ENCODE peak calls at places on chromosomes 3 and 15, in ten cellular contexts. H, E, G, K, C, N, A, O, P and Z are unnamed samples.

GRCh38 chr3:126659915-126660886 is 5.3 kb upstream of the TXNRD3 start:
- DNase-seq in E (no peak), A (no peak), P (no peak), O (peak), N (no peak), G (no peak), C (peak), K (no peak), H (no peak), Z (no peak)

GRCh38 chr15:94042163-94042954 is 189.0 kb upstream of the MCTP2 start:
- DNase-seq in A (no peak), O (no peak), C (no peak), G (no peak), P (no peak), E (no peak), N (no peak), H (no peak), K (no peak), Z (no peak)

GRCh38 chr3:184003187-184003967 is 14.3 kb downstream of the ABCC5 start:
- DNase-seq in A (no peak), E (no peak), C (no peak), O (no peak), G (peak), K (no peak), N (no peak), P (no peak), H (no peak), Z (no peak)

GRCh38 chr3:27138562-27138961 is 230.6 kb downstream of the NEK10 start:
- DNase-seq in C (no peak), O (no peak), E (no peak), G (peak), H (no peak), K (no peak), N (no peak), P (no peak), A (no peak), Z (no peak)

GRCh38 chr3:45059132-45059531 is 33.0 kb downstream of the CLEC3B start:
- DNase-seq in C (no peak), G (no peak), O (no peak), K (no peak), H (no peak), P (no peak), E (no peak), A (no peak), N (no peak), Z (no peak)

GRCh38 chr15:98745650-98746374 is 97.5 kb downstream of the IGF1R start:
- DNase-seq in P (no peak), H (no peak), O (no peak), C (no peak), G (no peak), N (no peak), K (no peak), A (no peak), E (no peak), Z (no peak)

GRCh38 chr15:60316961-60317360 is 80.8 kb downstream of the ANXA2 start:
- DNase-seq in E (no peak), K (no peak), O (no peak), C (no peak), A (no peak), H (no peak), N (no peak), G (no peak), P (no peak), Z (no peak)

GRCh38 chr3:60325610-60326181 is 925.6 kb downstream of the FHIT start:
- DNase-seq in K (no peak), C (no peak), H (no peak), P (no peak), A (no peak), N (no peak), E (no peak), G (no peak), O (no peak), Z (no peak)

GRCh38 chr3:36643192-36643591 is 121.2 kb downstream of the DCLK3 start:
- DNase-seq in O (no peak), K (no peak), P (no peak), C (no peak), H (no peak), G (no peak), E (no peak), A (no peak), N (no peak), Z (no peak)

GRCh38 chr3:17195856-17196604 is 311.3 kb downstream of the PLCL2 start:
- DNase-seq in P (peak), G (no peak), K (no peak), C (no peak), O (peak), H (no peak), N (no peak), E (no peak), A (no peak), Z (no peak)

GRCh38 chr3:149150436-149150835 is 21.0 kb downstream of the HPS3 start:
- DNase-seq in P (no peak), K (no peak), C (no peak), A (no peak), E (no peak), H (no peak), G (no peak), O (no peak), N (no peak), Z (no peak)

GRCh38 chr3:192947421-192947820 is 29.8 kb upstream of the MB21D2 start:
- DNase-seq in N (no peak), O (no peak), H (no peak), A (no peak), G (no peak), C (no peak), K (no peak), E (no peak), P (no peak), Z (no peak)

GRCh38 chr3:181493423-181493822 is 218.3 kb upstream of the SOX2 start:
- DNase-seq in E (no peak), H (no peak), O (no peak), C (no peak), P (no peak), K (no peak), G (no peak), A (no peak), N (no peak), Z (no peak)

GRCh38 chr3:158495503-158495902 is 75.5 kb upstream of the MLF1 start:
- DNase-seq in K (no peak), G (no peak), E (no peak), C (no peak), A (no peak), P (no peak), N (no peak), O (no peak), H (no peak), Z (no peak)

GRCh38 chr15:68615301-68615700 is 36.5 kb downstream of the CORO2B start:
- DNase-seq in H (no peak), N (no peak), K (no peak), O (no peak), G (no peak), C (no peak), P (no peak), A (no peak), E (no peak), Z (no peak)

GRCh38 chr3:192916455-192917257 is 1.0 kb downstream of the MB21D2 start:
- DNase-seq in K (peak), O (no peak), A (no peak), C (peak), P (no peak), G (no peak), H (no peak), E (peak), N (no peak), Z (peak)

GRCh38 chr3:185852562-185853135 is 27.8 kb upstream of the IGF2BP2 start:
- DNase-seq in K (no peak), N (no peak), H (no peak), P (no peak), O (no peak), E (no peak), G (no peak), A (no peak), C (no peak), Z (no peak)

GRCh38 chr15:72902245-72902928 is 118.8 kb upstream of the ADPGK start:
- DNase-seq in P (no peak), C (no peak), A (no peak), H (no peak), E (no peak), N (no peak), K (no peak), O (no peak), G (no peak), Z (peak)

GRCh38 chr15:100929641-100930042 is 10.5 kb downstream of the LRRK1 start:
- DNase-seq in K (no peak), H (no peak), E (no peak), P (no peak), A (no peak), C (no peak), O (no peak), N (no peak), G (no peak), Z (no peak)

GRCh38 chr15:83092309-83092976 is 15.0 kb upstream of the TM6SF1 start:
- DNase-seq in E (peak), O (no peak), N (no peak), P (no peak), C (no peak), K (no peak), A (no peak), G (no peak), H (no peak), Z (no peak)

GRCh38 chr3:175212896-175213295 is 353.8 kb downstream of the NAALADL2 start:
- DNase-seq in O (no peak), H (no peak), A (no peak), P (no peak), N (no peak), G (peak), E (no peak), C (no peak), K (no peak), Z (no peak)

GRCh38 chr3:137105277-137105977 is 147.6 kb downstream of the IL20RB start:
- DNase-seq in P (peak), A (no peak), E (no peak), G (peak), O (peak), H (no peak), K (no peak), N (no peak), C (peak), Z (peak)

GRCh38 chr3:184379375-184380209 is at the start of gene CHRD:
- DNase-seq in P (no peak), O (no peak), K (no peak), A (no peak), H (no peak), C (no peak), N (no peak), E (no peak), G (no peak), Z (no peak)

GRCh38 chr15:91098451-91098850 is 1.6 kb upstream of the SV2B start:
- DNase-seq in H (no peak), C (no peak), K (no peak), P (no peak), O (no peak), E (no peak), N (no peak), A (no peak), G (no peak), Z (no peak)

GRCh38 chr3:195123196-195123805 is 147.7 kb downstream of the XXYLT1 start:
- DNase-seq in A (no peak), C (peak), E (no peak), K (no peak), P (no peak), N (no peak), G (no peak), H (no peak), O (no peak), Z (no peak)

GRCh38 chr15:62665449-62665848 is 377.1 kb upstream of the TPM1 start:
- DNase-seq in A (no peak), H (no peak), C (no peak), N (no peak), O (no peak), P (no peak), E (no peak), G (no peak), K (no peak), Z (no peak)

GRCh38 chr15:66401130-66402021 is 14.7 kb downstream of the MAP2K1 start:
- DNase-seq in K (peak), H (no peak), E (peak), O (no peak), N (no peak), A (no peak), C (peak), P (no peak), G (no peak), Z (no peak)

GRCh38 chr3:98612587-98612986 is 19.2 kb upstream of the CPOX start:
- DNase-seq in C (peak), N (no peak), O (peak), G (no peak), P (no peak), K (no peak), E (peak), A (no peak), H (no peak), Z (no peak)

GRCh38 chr15:95872366-95872771 is 458.1 kb upstream of the NR2F2 start:
- DNase-seq in P (no peak), H (no peak), N (peak), K (no peak), A (no peak), G (no peak), C (no peak), E (no peak), O (no peak), Z (no peak)

GRCh38 chr3:101635954-101636798 is 40.8 kb downstream of the ZBTB11 start:
- DNase-seq in N (no peak), G (no peak), E (peak), C (peak), H (peak), P (peak), O (peak), K (peak), A (peak), Z (peak)